ENCODE peak calls at places on chromosomes 5 and 9, in five cellular contexts. J is activated CD4-positive, alpha-beta T cell treated with anti-CD3 and anti-CD28 coated beads for 48 hours; R is AG09319; E is LHCN-M2; V is activated T-cell treated with anti-CD3 and anti-CD28 coated beads for 1 hour. C is an unnamed sample.
A peak's percentile ranks its signal among the peaks of the same experiment; 100 is the strongest.

GRCh38 chr5:145236127-145236526 is 599.0 kb downstream of the PRELID2 start:
- DNase-seq in J (no peak), R (no peak), E (no peak), V (no peak), C (no peak)

GRCh38 chr5:140018096-140018481 is 25.0 kb downstream of the NRG2 start:
- DNase-seq in J (no peak), R (no peak), E (no peak), V (no peak), C (no peak)

GRCh38 chr5:55817030-55817429 is 34.1 kb upstream of the IL31RA start:
- DNase-seq in J (no peak), R (no peak), E (no peak), V (no peak), C (no peak)

GRCh38 chr9:35518212-35518917 is 28.5 kb downstream of the RUSC2 start:
- DNase-seq in J (no peak), R (no peak), E (peak; percentile 91), V (no peak), C (peak; percentile 50)

GRCh38 chr5:133249593-133249992 is 197.8 kb downstream of the HSPA4 start:
- DNase-seq in J (no peak), R (no peak), E (no peak), V (no peak), C (peak; percentile 40)

GRCh38 chr5:142726188-142726731 is 40.4 kb upstream of the FGF1 start:
- DNase-seq in J (no peak), R (peak; percentile 74), E (peak; percentile 94), V (no peak), C (no peak)

GRCh38 chr9:18857334-18857733 is 175.7 kb downstream of the SAXO1 start:
- DNase-seq in J (no peak), R (no peak), E (no peak), V (no peak), C (no peak)

GRCh38 chr5:8831854-8832253 is 714.0 kb downstream of the SEMA5A start:
- DNase-seq in J (no peak), R (no peak), E (no peak), V (no peak), C (no peak)

GRCh38 chr5:157214399-157214798 is 33.8 kb downstream of the ITK start:
- DNase-seq in J (no peak), R (no peak), E (no peak), V (no peak), C (no peak)

GRCh38 chr5:95846554-95847260 is 24.2 kb upstream of the GLRX start:
- DNase-seq in J (peak; percentile 75), R (peak; percentile 55), E (peak; percentile 73), V (peak; percentile 57), C (peak; percentile 83)

C was measured in HT-29.